ENCODE peak calls at places on chromosomes 11 and 22, in seven cellular contexts. P is CD4-positive, alpha-beta memory T cell; W is GM23338; M is K562; E is left ventricle myocardium inferior; Y is cardiac muscle cell; A is SK-N-SH. X is an unnamed sample. For H3K27me3, the result is how much of the 10 kb centered on the place peaks cover.

GRCh38 chr11:129723964-129724291 is 91.7 kb upstream of the TMEM45B start:
- DNase-seq in P (no peak), W (no peak), M (no peak), E (no peak), Y (no peak), A (no peak), X (no peak)

GRCh38 chr22:34306361-34306760 is 386.1 kb upstream of the LARGE1 start:
- DNase-seq in P (no peak), W (no peak), M (no peak), E (no peak), Y (no peak), A (no peak), X (no peak)

GRCh38 chr11:128448981-128449713 is 138.2 kb downstream of the ETS1 start:
- DNase-seq in P (no peak), W (no peak), M (no peak), E (no peak), Y (peak), A (no peak), X (no peak)

GRCh38 chr11:92702771-92703170 is 266.7 kb upstream of the MTNR1B start:
- DNase-seq in P (no peak), W (no peak), M (no peak), E (no peak), Y (peak), A (no peak), X (no peak)

GRCh38 chr22:11627436-11627797 is 3900.6 kb upstream of the OR11H1 start:
- DNase-seq in P (no peak), W (no peak), M (no peak), E (no peak), Y (no peak), A (no peak), X (no peak)

GRCh38 chr11:94088906-94089305 is 39.7 kb upstream of the PANX1 start:
- DNase-seq in P (no peak), W (peak), M (no peak), E (no peak), Y (no peak), A (no peak), X (no peak)

GRCh38 chr11:35316161-35316560 is 103.2 kb downstream of the SLC1A2 start:
- DNase-seq in P (no peak), W (no peak), M (no peak), E (no peak), Y (no peak), A (no peak), X (no peak)

GRCh38 chr22:19984201-19984753 is 32.3 kb downstream of the ARVCF start:
- DNase-seq in P (no peak), W (no peak), M (peak), E (peak), Y (no peak), A (no peak), X (no peak)

GRCh38 chr22:19195796-19196731 is 17.5 kb upstream of the SLC25A1 start:
- DNase-seq in P (no peak), W (no peak), M (peak), E (no peak), Y (no peak), A (no peak), X (peak)

GRCh38 chr22:28547132-28547842 is 132.4 kb downstream of the TTC28 start:
- DNase-seq in P (no peak), W (no peak), M (no peak), E (no peak), Y (peak), A (no peak), X (no peak)

GRCh38 chr11:2807276-2807681 is 78.3 kb downstream of the CDKN1C start:
- DNase-seq in P (no peak), W (no peak), M (no peak), E (peak), Y (peak), A (peak), X (no peak)

GRCh38 chr11:100942016-100942415 is 187.6 kb downstream of the PGR start:
- DNase-seq in P (no peak), W (no peak), M (peak), E (peak), Y (peak), A (no peak), X (no peak)

GRCh38 chr22:22752556-22753477 is 108.4 kb downstream of the GGTLC2 start:
- DNase-seq in P (peak), W (no peak), M (no peak), E (no peak), Y (peak), A (no peak), X (no peak)

GRCh38 chr22:22750335-22751042 is 106.1 kb downstream of the GGTLC2 start:
- DNase-seq in P (no peak), W (no peak), M (no peak), E (no peak), Y (no peak), A (no peak), X (no peak)

GRCh38 chr22:22751043-22751603 is 106.7 kb downstream of the GGTLC2 start:
- DNase-seq in P (no peak), W (no peak), M (no peak), E (no peak), Y (no peak), A (no peak), X (no peak)

GRCh38 chr22:22753526-22754267 is 109.3 kb downstream of the GGTLC2 start:
- DNase-seq in P (peak), W (peak), M (peak), E (no peak), Y (peak), A (peak), X (peak)

DNA sequence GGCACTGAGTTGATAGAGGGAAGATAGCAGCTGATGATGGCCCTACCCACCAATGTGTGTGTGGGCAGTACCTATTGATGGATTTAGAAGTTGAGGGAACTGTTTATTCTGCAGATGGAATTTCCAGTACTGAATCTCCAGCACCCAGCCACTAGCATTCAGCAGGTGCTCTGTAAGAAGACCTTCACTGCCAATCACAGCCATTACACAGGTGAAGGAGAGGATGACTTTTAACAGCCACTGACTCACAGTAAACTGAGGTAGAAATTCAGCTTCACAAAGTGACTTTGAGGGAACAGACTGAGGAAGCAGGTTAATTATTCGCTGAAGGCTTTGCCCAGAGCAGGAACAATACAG is 107.8 kb downstream of the GGTLC2 start:
- DNase-seq in P (no peak), W (no peak), M (no peak), E (no peak), Y (no peak), A (no peak), X (no peak)
- H3K4me3 ChIP-seq in P (no peak), W (no peak), M (no peak), E (no peak), Y (no peak), A (no peak), X (no peak)

GRCh38 chr22:49015459-49015858 is 812.2 kb downstream of the BRD1 start:
- DNase-seq in P (no peak), W (no peak), M (no peak), E (no peak), Y (no peak), A (peak), X (peak)

GRCh38 chr22:49012695-49013094 is 815.0 kb downstream of the BRD1 start:
- DNase-seq in P (no peak), W (no peak), M (no peak), E (no peak), Y (no peak), A (peak), X (peak)

GRCh38 chr22:49015993-49016908 is 811.4 kb downstream of the BRD1 start:
- DNase-seq in P (no peak), W (no peak), M (no peak), E (no peak), Y (no peak), A (peak), X (peak)

GRCh38 chr22:49013707-49014106 is 814.0 kb downstream of the BRD1 start:
- DNase-seq in P (no peak), W (no peak), M (no peak), E (no peak), Y (no peak), A (peak), X (peak)

DNA sequence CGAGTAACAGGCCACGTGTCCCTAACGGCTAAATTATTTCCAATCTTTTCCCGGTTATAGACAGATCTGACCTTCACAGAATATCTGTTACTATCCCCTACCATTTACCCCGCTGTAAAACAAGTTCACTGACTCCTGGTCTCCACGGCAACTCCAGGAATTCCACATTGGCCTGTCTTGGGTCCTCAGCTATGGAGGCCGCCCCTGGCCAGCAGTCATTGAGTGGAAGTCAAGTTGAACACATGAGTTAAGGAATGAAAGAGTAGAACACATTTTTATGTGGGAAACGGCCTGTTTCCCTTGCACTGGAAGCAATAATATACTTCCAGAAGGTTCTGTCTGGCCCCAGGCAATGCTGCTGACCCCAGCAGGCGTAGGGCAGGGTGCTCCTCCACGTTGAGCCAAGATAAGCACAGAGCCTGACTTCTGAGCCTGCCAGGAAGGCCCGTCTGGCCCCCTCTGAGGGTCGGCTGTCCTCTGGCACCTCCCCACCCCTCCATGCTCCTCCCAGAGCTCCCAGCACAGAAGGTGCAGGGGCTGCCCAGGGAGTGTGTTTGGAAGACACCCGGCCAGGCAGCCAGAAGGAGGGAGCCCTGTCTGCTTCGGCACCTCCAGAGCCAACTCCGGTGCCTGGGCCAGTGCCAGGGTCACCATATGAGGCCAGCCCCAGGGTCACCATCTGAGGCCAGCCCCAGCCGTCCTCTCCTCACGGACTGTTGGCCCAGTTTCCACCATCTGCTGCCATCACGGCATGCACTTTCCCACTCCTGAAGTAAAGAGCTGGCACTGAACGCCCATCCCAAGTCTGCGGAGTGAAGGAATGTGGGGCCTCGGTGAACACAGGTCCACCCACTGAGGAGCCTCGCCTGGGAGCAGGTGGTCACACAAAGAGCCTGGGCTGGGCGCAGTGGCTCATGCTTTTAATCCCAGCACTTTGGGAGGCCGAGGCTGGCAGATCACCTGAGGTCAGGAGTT is 813.2 kb downstream of the BRD1 start:
- DNase-seq in P (no peak), W (no peak), M (no peak), E (no peak), Y (no peak), A (peak), X (peak)
- H3K27me3 ChIP-seq in P (under half), W (under half), M (under half), E (half or more), Y (under half), A (under half), X (under half)

GRCh38 chr11:705646-706438 is at the start of gene EPS8L2:
- DNase-seq in P (no peak), W (peak), M (peak), E (no peak), Y (no peak), A (peak), X (peak)

GRCh38 chr11:706957-707816 is 1.2 kb downstream of the EPS8L2 start:
- DNase-seq in P (no peak), W (peak), M (no peak), E (no peak), Y (no peak), A (peak), X (peak)

GRCh38 chr11:704799-705645 is 1.0 kb upstream of the EPS8L2 start:
- DNase-seq in P (no peak), W (no peak), M (no peak), E (no peak), Y (no peak), A (peak), X (peak)

GRCh38 chr11:707817-708420 is 1.9 kb downstream of the EPS8L2 start:
- DNase-seq in P (no peak), W (no peak), M (no peak), E (no peak), Y (no peak), A (peak), X (peak)

GRCh38 chr11:706439-706956 is 467 bp downstream of the EPS8L2 start:
- DNase-seq in P (no peak), W (no peak), M (no peak), E (no peak), Y (peak), A (no peak), X (peak)
- H3K4me3 ChIP-seq in P (no peak), W (peak), M (peak), E (peak), Y (peak), A (no peak), X (peak)

DNA sequence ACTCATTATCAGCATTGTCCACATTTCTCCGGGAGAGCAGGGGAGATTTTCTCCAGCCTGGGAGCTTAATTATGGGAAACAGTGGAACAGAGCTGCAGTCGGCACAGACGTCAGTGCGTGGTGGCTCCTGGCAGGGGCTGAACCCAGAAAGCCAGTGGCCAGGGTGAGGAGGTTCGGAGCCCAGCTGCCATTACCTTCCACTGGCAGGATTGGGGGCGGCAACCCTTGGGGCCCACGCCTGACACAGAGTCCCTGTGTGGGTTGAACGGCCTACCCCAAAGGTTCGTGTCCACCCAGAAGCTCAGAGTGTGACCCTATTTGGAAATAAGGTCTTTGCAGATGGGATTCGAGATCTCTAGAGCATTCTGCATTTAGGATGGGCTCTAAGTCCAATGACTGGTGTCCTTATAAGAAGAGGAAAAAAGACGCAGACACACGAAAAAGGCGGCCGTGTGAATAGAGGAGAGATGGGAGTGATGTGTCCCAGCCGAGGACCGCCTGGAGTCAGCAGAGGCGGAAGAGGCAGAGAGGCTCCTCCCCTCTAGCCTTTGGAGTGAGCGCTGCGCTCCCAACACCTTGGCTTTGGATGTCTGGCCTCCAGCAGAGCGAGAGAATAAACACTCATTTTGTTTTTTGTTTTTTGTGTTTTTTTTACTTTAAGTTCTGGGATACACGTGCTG is 82.9 kb upstream of the RTL6 start:
- DNase-seq in P (no peak), W (no peak), M (no peak), E (no peak), Y (no peak), A (no peak), X (peak)
- H3K27me3 ChIP-seq in P (under half), W (under half), M (under half), E (under half), Y (under half), A (under half), X (under half)

DNA sequence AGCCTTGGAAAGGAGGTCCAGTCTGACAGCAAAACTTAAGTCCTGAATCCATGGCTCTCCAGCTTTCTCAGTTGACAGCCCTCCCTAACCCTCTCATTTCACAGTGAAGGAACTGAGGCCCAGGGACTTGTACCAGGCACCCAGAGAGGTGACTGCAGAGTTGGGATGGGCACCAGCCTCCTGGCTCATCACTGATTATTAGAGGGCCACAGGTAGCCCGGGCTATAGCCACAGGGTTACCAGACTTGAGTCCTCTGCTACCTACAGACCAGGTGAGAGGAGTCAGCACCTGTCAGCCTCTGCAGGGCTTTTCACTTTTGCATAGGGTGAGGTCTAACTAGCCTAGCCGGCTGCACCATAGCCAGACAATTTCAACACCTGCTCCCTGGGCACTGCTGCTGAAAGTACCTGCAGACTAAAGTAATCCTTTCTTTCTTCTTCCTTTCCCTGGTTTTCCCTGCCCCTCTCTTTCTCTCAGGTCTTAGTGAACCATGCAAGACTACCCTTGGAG is 37.6 kb downstream of the SYT13 start:
- DNase-seq in P (no peak), W (no peak), M (no peak), E (no peak), Y (no peak), A (no peak), X (no peak)
- H3K4me3 ChIP-seq in P (no peak), W (no peak), M (no peak), E (no peak), Y (no peak), A (no peak), X (no peak)

GRCh38 chr22:49046000-49046545 is 781.6 kb downstream of the BRD1 start:
- DNase-seq in P (no peak), W (no peak), M (no peak), E (no peak), Y (no peak), A (no peak), X (no peak)
- H3K27me3 ChIP-seq in P (under half), W (under half), M (under half), E (half or more), Y (under half), A (under half), X (under half)

DNA sequence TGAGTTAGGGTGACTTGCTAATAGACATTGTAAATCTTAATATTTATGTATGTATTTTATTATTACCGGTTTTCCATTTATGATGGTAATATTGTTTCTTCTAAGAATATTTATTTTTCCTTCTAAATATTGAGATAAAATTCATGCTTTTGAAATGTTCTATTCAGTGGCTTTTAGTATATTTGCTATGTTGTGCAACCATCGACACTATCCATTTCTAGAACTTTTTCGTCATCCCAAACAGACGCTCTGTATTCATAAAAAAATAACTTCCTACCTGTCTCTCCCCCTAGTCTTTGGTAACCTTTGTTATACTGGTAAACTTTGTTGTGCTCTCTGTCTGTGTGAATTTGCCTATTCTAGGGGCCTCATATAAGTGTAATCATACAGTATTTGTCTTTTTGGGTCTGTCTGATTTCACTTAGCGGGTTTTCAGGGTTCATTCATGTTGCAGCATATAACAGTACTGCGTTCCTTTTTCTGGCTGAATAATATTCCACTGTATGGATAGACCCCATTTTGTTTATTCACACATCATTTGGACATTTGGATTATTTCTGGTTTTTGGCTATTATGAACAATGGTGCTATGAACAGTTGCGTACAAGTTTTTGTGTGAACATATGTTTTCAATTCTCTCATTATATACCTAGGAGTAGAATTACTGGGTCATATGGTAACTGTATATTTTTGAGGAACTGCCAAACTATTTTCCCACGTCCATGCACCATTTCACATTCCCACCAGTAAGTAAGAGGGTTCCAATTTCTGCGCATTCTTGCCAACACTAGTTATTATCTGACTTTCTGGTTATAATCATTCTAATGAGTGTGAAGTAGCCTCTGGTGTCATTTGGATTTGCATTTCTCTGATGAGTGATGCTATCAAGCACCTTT is 15.9 kb downstream of the NEAT1 start:
- DNase-seq in P (no peak), W (no peak), M (no peak), E (no peak), Y (no peak), A (no peak), X (no peak)
- H3K4me3 ChIP-seq in P (no peak), W (no peak), M (no peak), E (peak), Y (no peak), A (no peak), X (no peak)

X was measured in H7.